ENCODE peak calls at places on chromosomes 5 and 9, in six cellular contexts. H is ELF-1, I is cardiac muscle cell, Z is anterior cingulate cortex, W is mucosa of gallbladder, U is ACHN. X is an unnamed sample.

GRCh38 chr5:56465757-56466127 is 232.6 kb upstream of the ANKRD55 start:
- DNase-seq in U (no peak), I (no peak), H (no peak), W (no peak), Z (no peak), X (no peak)

GRCh38 chr5:147643142-147643541 is 133.3 kb upstream of the DPYSL3 start:
- DNase-seq in U (no peak), W (no peak), Z (no peak), H (no peak), I (no peak), X (no peak)

GRCh38 chr9:136960212-136960937 is 8.3 kb downstream of the LCN12 start:
- DNase-seq in I (no peak), Z (no peak), U (no peak), W (no peak), H (no peak), X (no peak)

GRCh38 chr9:129351642-129352151 is 173.6 kb upstream of the IER5L start:
- DNase-seq in W (no peak), I (no peak), Z (no peak), U (no peak), H (peak; percentile 68), X (peak; percentile 68)

GRCh38 chr9:137458194-137459146 is 664 bp downstream of the NSMF start:
- DNase-seq in Z (peak; percentile 79), I (no peak), U (peak; percentile 22), W (no peak), H (no peak), X (peak; percentile 46)

GRCh38 chr9:130215341-130216119 is 43.3 kb downstream of the NCS1 start:
- DNase-seq in U (peak; percentile 26), H (no peak), Z (no peak), I (no peak), W (no peak), X (no peak)

GRCh38 chr9:87537625-87538024 is 40.0 kb downstream of the DAPK1 start:
- DNase-seq in W (no peak), I (no peak), H (no peak), Z (no peak), U (no peak), X (peak; percentile 83)

GRCh38 chr9:112059145-112059979 is 115.7 kb downstream of the SUSD1 start:
- DNase-seq in Z (no peak), I (no peak), U (peak; percentile 81), W (peak; percentile 87), H (no peak), X (peak; percentile 86)

GRCh38 chr5:448061-448765 is 5.2 kb downstream of the EXOC3 start:
- DNase-seq in W (peak; percentile 55), U (no peak), H (no peak), I (no peak), Z (peak; percentile 58), X (no peak)

GRCh38 chr9:76150016-76150415 is 244.2 kb downstream of the RFK start:
- DNase-seq in U (no peak), W (no peak), Z (no peak), H (peak; percentile 7), I (peak; percentile 66), X (no peak)

GRCh38 chr9:88782931-88783451 is 208.3 kb upstream of the S1PR3 start:
- DNase-seq in I (no peak), Z (no peak), H (peak; percentile 90), W (no peak), U (no peak), X (no peak)

GRCh38 chr5:142324377-142324870 is 397 bp downstream of the SPRY4 start:
- DNase-seq in U (peak; percentile 55), W (peak; percentile 17), H (no peak), I (no peak), Z (no peak), X (peak; percentile 81)

GRCh38 chr5:141223112-141223783 is at the start of gene PCDHB14:
- DNase-seq in Z (no peak), W (no peak), H (peak; percentile 46), U (peak; percentile 62), I (peak; percentile 65), X (peak; percentile 95)

GRCh38 chr9:85079374-85079773 is 409.8 kb downstream of the NTRK2 start:
- DNase-seq in W (no peak), H (peak; percentile 11), I (no peak), Z (no peak), U (no peak), X (no peak)

GRCh38 chr5:151596839-151597539 is 5.9 kb upstream of the FAT2 start:
- DNase-seq in I (peak; percentile 89), H (peak; percentile 89), U (peak; percentile 15), W (no peak), Z (no peak), X (no peak)

GRCh38 chr5:109701779-109702178 is 12.1 kb downstream of the MAN2A1 start:
- DNase-seq in U (no peak), H (no peak), W (no peak), Z (no peak), I (no peak), X (no peak)

GRCh38 chr5:926416-927171 is 33.9 kb downstream of the TRIP13 start:
- DNase-seq in H (peak; percentile 60), U (peak; percentile 42), I (peak; percentile 63), W (no peak), Z (no peak), X (peak; percentile 64)

GRCh38 chr9:21803674-21804048 is 1.2 kb downstream of the MTAP start:
- DNase-seq in W (no peak), H (no peak), U (no peak), I (no peak), Z (no peak), X (no peak)

GRCh38 chr5:135857630-135858311 is 23.3 kb downstream of the SLC25A48 start:
- DNase-seq in I (no peak), W (no peak), U (no peak), H (no peak), Z (no peak), X (no peak)

GRCh38 chr9:81906656-81907055 is 21.6 kb upstream of the SPATA31D4 start:
- DNase-seq in Z (no peak), W (no peak), H (no peak), U (no peak), I (no peak), X (no peak)

GRCh38 chr9:69548676-69549075 is 123.5 kb downstream of the APBA1 start:
- DNase-seq in I (no peak), Z (no peak), W (no peak), H (peak; percentile 31), U (no peak), X (no peak)

GRCh38 chr9:83182071-83182470 is 119.1 kb upstream of the RASEF start:
- DNase-seq in U (peak; percentile 2), Z (no peak), H (no peak), W (no peak), I (no peak), X (no peak)

X was measured in A673.